ENCODE peak calls at places on chromosomes 13 and 19, in four cellular contexts. G is tibial nerve, I is cardiac muscle cell, V is BJ. O is an unnamed sample.

GRCh38 chr19:35170359-35171061 is 16.0 kb downstream of the FXYD5 start:
- DNase-seq in G (peak), I (peak), V (no peak), O (no peak)

GRCh38 chr19:4380254-4380727 is 20.1 kb downstream of the SH3GL1 start:
- DNase-seq in G (no peak), I (no peak), V (no peak), O (no peak)

GRCh38 chr13:20168396-20168795 is 7.5 kb upstream of the GJA3 start:
- DNase-seq in G (no peak), I (no peak), V (no peak), O (no peak)

GRCh38 chr13:97068964-97069815 is 74.9 kb upstream of the OXGR1 start:
- DNase-seq in G (no peak), I (no peak), V (no peak), O (no peak)

GRCh38 chr19:4969772-4970531 is 1.0 kb downstream of the KDM4B start:
- DNase-seq in G (no peak), I (peak), V (no peak), O (no peak)

GRCh38 chr13:34738251-34739170 is 203.6 kb upstream of the NBEA start:
- DNase-seq in G (no peak), I (no peak), V (no peak), O (no peak)

GRCh38 chr19:3516675-3517207 is 10.6 kb downstream of the FZR1 start:
- DNase-seq in G (no peak), I (no peak), V (no peak), O (no peak)

GRCh38 chr13:20814224-20814910 is 40.6 kb upstream of the EEF1AKMT1 start:
- DNase-seq in G (peak), I (peak), V (peak), O (peak)

GRCh38 chr13:42580644-42581043 is 6.7 kb downstream of the TNFSF11 start:
- DNase-seq in G (no peak), I (no peak), V (no peak), O (no peak)

GRCh38 chr19:7177926-7178325 is 108.4 kb downstream of the ZNF557 start:
- DNase-seq in G (no peak), I (peak), V (no peak), O (no peak)

GRCh38 chr13:113083402-113084061 is 22.1 kb upstream of the F7 start:
- DNase-seq in G (peak), I (peak), V (no peak), O (no peak)

GRCh38 chr19:28880735-28881401 is 332.1 kb downstream of the UQCRFS1 start:
- DNase-seq in G (no peak), I (no peak), V (no peak), O (no peak)

GRCh38 chr13:112752711-112753541 is 63.1 kb downstream of the ATP11A start:
- DNase-seq in G (no peak), I (no peak), V (no peak), O (no peak)

GRCh38 chr13:77891486-77891885 is 27.1 kb downstream of the EDNRB start:
- DNase-seq in G (no peak), I (no peak), V (no peak), O (no peak)

GRCh38 chr19:11674067-11674492 is 64.7 kb downstream of the ZNF823 start:
- DNase-seq in G (no peak), I (no peak), V (no peak), O (no peak)
- H3K4me3 ChIP-seq in G (peak), I (peak), V (peak), O (no peak)

DNA sequence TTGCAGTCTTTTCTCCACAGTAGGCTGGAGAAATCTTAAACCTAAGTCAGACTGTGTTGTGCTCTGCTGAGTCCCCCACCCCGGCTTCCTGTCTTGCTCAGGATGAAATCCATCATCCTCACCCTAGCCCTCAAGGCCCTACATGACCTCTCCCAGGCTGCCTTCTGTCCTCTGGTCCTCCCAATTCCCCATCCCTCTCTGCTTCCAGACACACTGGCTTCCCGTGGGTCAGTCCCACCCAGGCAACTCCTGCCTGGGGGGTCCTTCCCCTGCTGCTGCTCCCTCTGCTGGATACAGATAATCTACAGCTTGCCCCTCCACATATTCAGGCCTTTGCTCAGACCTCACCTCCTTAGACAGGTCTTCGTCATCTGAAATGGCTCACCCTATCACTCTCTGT is 18.4 kb upstream of the CBY2 start:
- DNase-seq in G (no peak), I (no peak), V (no peak), O (no peak)
- TF ChIP-seq CTCF in G (no peak), I (no peak), V (peak), O (peak)

GRCh38 chr19:45450042-45450380 is 17.8 kb upstream of the FOSB start:
- DNase-seq in G (no peak), I (no peak), V (no peak), O (no peak)
- H3K4me3 ChIP-seq in G (peak), I (peak), V (peak), O (peak)

GRCh38 chr19:43224855-43225253 is 19.4 kb upstream of the PSG4 start:
- DNase-seq in G (no peak), I (no peak), V (no peak), O (no peak)

GRCh38 chr19:43229315-43229714 is 23.9 kb upstream of the PSG4 start:
- DNase-seq in G (no peak), I (peak), V (no peak), O (no peak)
- TF ChIP-seq CTCF in G (no peak), I (no peak), V (peak), O (no peak)

GRCh38 chr19:30690525-30690924 is 318.3 kb downstream of the ZNF536 start:
- DNase-seq in G (no peak), I (no peak), V (no peak), O (no peak)
- H3K4me3 ChIP-seq in G (no peak), I (no peak), V (no peak), O (no peak)

GRCh38 chr19:49616532-49616931 is 23.4 kb downstream of the RRAS start:
- DNase-seq in G (no peak), I (no peak), V (no peak), O (no peak)

GRCh38 chr19:49613374-49613773 is 22.4 kb downstream of the PRR12 start:
- DNase-seq in G (no peak), I (no peak), V (no peak), O (no peak)

GRCh38 chr19:49616945-49617344 is 23.0 kb downstream of the RRAS start:
- DNase-seq in G (no peak), I (no peak), V (no peak), O (no peak)

GRCh38 chr19:49615861-49616260 is 24.1 kb downstream of the RRAS start:
- DNase-seq in G (no peak), I (no peak), V (no peak), O (no peak)

GRCh38 chr19:49614096-49614857 is 23.3 kb downstream of the PRR12 start:
- DNase-seq in G (no peak), I (peak), V (peak), O (peak)
- TF ChIP-seq CTCF in G (no peak), I (peak), V (peak), O (peak)

GRCh38 chr19:48638831-48639381 is 1.7 kb upstream of the DBP start:
- DNase-seq in G (no peak), I (no peak), V (no peak), O (no peak)
- H3K4me3 ChIP-seq in G (peak), I (no peak), V (no peak), O (no peak)

GRCh38 chr19:13812544-13812943 is 17.3 kb downstream of the ZSWIM4 start:
- DNase-seq in G (no peak), I (no peak), V (no peak), O (no peak)

GRCh38 chr19:13808856-13809255 is 13.6 kb downstream of the ZSWIM4 start:
- DNase-seq in G (no peak), I (no peak), V (no peak), O (no peak)

GRCh38 chr19:13814550-13814949 is 19.3 kb downstream of the ZSWIM4 start:
- DNase-seq in G (no peak), I (no peak), V (no peak), O (no peak)

GRCh38 chr19:13817018-13817614 is 21.9 kb downstream of the ZSWIM4 start:
- DNase-seq in G (no peak), I (no peak), V (no peak), O (no peak)

GRCh38 chr19:13813147-13813546 is 17.9 kb downstream of the ZSWIM4 start:
- DNase-seq in G (no peak), I (no peak), V (no peak), O (no peak)
- TF ChIP-seq CTCF in G (no peak), I (no peak), V (no peak), O (no peak)

O was measured in HFF-Myc.